ENCODE peak calls at places on chromosome 16, in ten cellular contexts. A is NCI-H510A; Y is CD4-positive, alpha-beta T cell; I is heart left ventricle; Z is OCI-LY7; H is RPMI8226; C is stromal cell of bone marrow; T is activated CD8-positive, alpha-beta memory T cell treated with anti-CD3 and anti-CD28 coated beads for 48 hours; G is activated CD4-positive, CD25-positive, alpha-beta regulatory T cell; K is iris pigment epithelial cell. P is an unnamed sample.

GRCh38 chr16:26688105-26688504 is 378.6 kb upstream of the C16orf82 start:
- DNase-seq in T (no peak), G (no peak), A (no peak), H (no peak), C (no peak), Z (no peak), Y (no peak), I (no peak), K (no peak), P (no peak)

GRCh38 chr16:21083729-21084268 is 66.8 kb downstream of the DNAH3 start:
- DNase-seq in G (peak; percentile 27), K (peak; percentile 53), Y (peak; percentile 20), T (peak; percentile 13), A (peak; percentile 16), C (peak; percentile 52), Z (peak; percentile 51), H (peak; percentile 47), I (peak; percentile 62), P (peak; percentile 73)

GRCh38 chr16:57538235-57538711 is 1.9 kb upstream of the CCDC102A start:
- DNase-seq in K (no peak), Z (no peak), C (no peak), Y (no peak), H (no peak), I (no peak), G (no peak), T (no peak), A (no peak), P (no peak)

GRCh38 chr16:29231231-29231630 is 175.3 kb downstream of the NPIPB11 start:
- DNase-seq in G (no peak), K (peak; percentile 18), T (no peak), Y (no peak), A (no peak), C (no peak), Z (no peak), H (no peak), I (no peak), P (no peak)

GRCh38 chr16:75287708-75288107 is 36.3 kb upstream of the BCAR1 start:
- DNase-seq in Z (no peak), K (no peak), T (no peak), Y (no peak), I (no peak), H (no peak), C (no peak), A (no peak), G (no peak), P (peak; percentile 90)

GRCh38 chr16:8887952-8888560 is 5.9 kb downstream of the LITAFD start:
- DNase-seq in K (peak; percentile 41), Y (no peak), A (no peak), Z (no peak), I (peak; percentile 64), C (no peak), G (no peak), H (peak; percentile 23), T (no peak), P (peak; percentile 79)

GRCh38 chr16:81623365-81624102 is 155.6 kb upstream of the PLCG2 start:
- DNase-seq in H (peak; percentile 55), C (peak; percentile 33), K (peak; percentile 45), T (no peak), Z (peak; percentile 72), G (peak; percentile 24), I (no peak), A (no peak), Y (peak; percentile 48), P (peak; percentile 62)

GRCh38 chr16:89097528-89097846 is 3.8 kb downstream of the ACSF3 start:
- DNase-seq in K (no peak), G (no peak), Z (peak; percentile 44), T (no peak), Y (no peak), I (no peak), A (no peak), C (no peak), H (no peak), P (no peak)

GRCh38 chr16:85306071-85306792 is 194.0 kb upstream of the CIBAR2 start:
- DNase-seq in T (peak; percentile 59), A (peak; percentile 63), Z (peak; percentile 91), K (peak; percentile 87), Y (peak; percentile 67), H (peak; percentile 45), C (peak; percentile 78), G (peak; percentile 65), I (peak; percentile 86), P (peak; percentile 92)

P was measured in testis.